ENCODE peak calls at places on chromosomes 11 and 22, in six cellular contexts. E is neuronal stem cell, P is PC-3, H is right cardiac atrium, S is transverse colon, Q is H1. G is an unnamed sample.
A peak's percentile ranks its signal among the peaks of the same experiment; 100 is the strongest.

GRCh38 chr22:41193829-41194228 is 11.3 kb upstream of the L3MBTL2 start:
- DNase-seq in E (no peak), P (no peak), H (no peak), S (no peak), Q (no peak), G (no peak)

GRCh38 chr22:31248965-31249940 is 37.2 kb downstream of the LIMK2 start:
- DNase-seq in E (no peak), P (no peak), H (no peak), S (no peak), Q (no peak), G (peak; percentile 31)

GRCh38 chr11:123020968-123021367 is 39.3 kb upstream of the BSX start:
- DNase-seq in E (no peak), P (peak; percentile 80), H (no peak), S (peak; percentile 10), Q (no peak), G (peak; percentile 73)

GRCh38 chr11:68817554-68817953 is 24.2 kb downstream of the CPT1A start:
- DNase-seq in E (no peak), P (no peak), H (no peak), S (no peak), Q (no peak), G (no peak)

GRCh38 chr22:37566903-37567798 is 6.9 kb downstream of the CDC42EP1 start:
- DNase-seq in E (peak; percentile 69), P (peak; percentile 93), H (peak; percentile 93), S (peak; percentile 95), Q (no peak), G (peak; percentile 85)

GRCh38 chr22:39253427-39254070 is 8.8 kb upstream of the PDGFB start:
- DNase-seq in E (no peak), P (peak; percentile 82), H (peak; percentile 83), S (peak; percentile 38), Q (no peak), G (peak; percentile 88)

GRCh38 chr11:106172389-106172991 is 95.0 kb downstream of the AASDHPPT start:
- DNase-seq in E (no peak), P (peak; percentile 38), H (no peak), S (no peak), Q (no peak), G (no peak)

GRCh38 chr11:16799890-16800289 is 61.4 kb downstream of the C11orf58 start:
- DNase-seq in E (no peak), P (no peak), H (no peak), S (no peak), Q (no peak), G (no peak)

GRCh38 chr11:46890665-46891064 is 27.7 kb downstream of the LRP4 start:
- DNase-seq in E (no peak), P (peak; percentile 14), H (no peak), S (no peak), Q (no peak), G (no peak)

GRCh38 chr22:16922076-16922475 is 85.9 kb downstream of the GAB4 start:
- DNase-seq in E (no peak), P (no peak), H (no peak), S (no peak), Q (no peak), G (no peak)

GRCh38 chr11:117786099-117786870 is 10.7 kb downstream of the DSCAML1 start:
- DNase-seq in E (no peak), P (peak; percentile 30), H (no peak), S (no peak), Q (no peak), G (no peak)

GRCh38 chr11:68996376-68997123 is 15.8 kb upstream of the MRGPRD start:
- DNase-seq in E (no peak), P (no peak), H (no peak), S (no peak), Q (no peak), G (no peak)

GRCh38 chr22:19962909-19963806 is 21.5 kb upstream of the TXNRD2 start:
- DNase-seq in E (no peak), P (peak; percentile 92), H (peak; percentile 53), S (peak; percentile 93), Q (no peak), G (no peak)

GRCh38 chr11:117000741-117001096 is 97.5 kb downstream of the SIK3 start:
- DNase-seq in E (no peak), P (no peak), H (no peak), S (no peak), Q (no peak), G (no peak)

GRCh38 chr22:28942333-28942732 is 59.0 kb downstream of the ZNRF3 start:
- DNase-seq in E (no peak), P (no peak), H (no peak), S (no peak), Q (no peak), G (no peak)

GRCh38 chr11:128913806-128914205 is 22.6 kb downstream of the KCNJ5 start:
- DNase-seq in E (no peak), P (no peak), H (peak; percentile 37), S (no peak), Q (no peak), G (no peak)

GRCh38 chr11:100297516-100297915 is 389.6 kb upstream of the ARHGAP42 start:
- DNase-seq in E (no peak), P (no peak), H (no peak), S (no peak), Q (no peak), G (no peak)

GRCh38 chr11:91996526-91996925 is 228.1 kb upstream of the FAT3 start:
- DNase-seq in E (no peak), P (no peak), H (no peak), S (no peak), Q (no peak), G (no peak)

GRCh38 chr11:116911981-116912734 is 74.7 kb upstream of the APOA1 start:
- DNase-seq in E (no peak), P (no peak), H (no peak), S (no peak), Q (no peak), G (peak; percentile 19)

GRCh38 chr11:69078930-69079607 is 30.3 kb downstream of the TPCN2 start:
- DNase-seq in E (no peak), P (no peak), H (peak; percentile 42), S (no peak), Q (no peak), G (no peak)

GRCh38 chr11:109362059-109362458 is 59.9 kb upstream of the C11orf87 start:
- DNase-seq in E (no peak), P (no peak), H (no peak), S (no peak), Q (no peak), G (no peak)

GRCh38 chr11:12454782-12455181 is 77.4 kb downstream of the PARVA start:
- DNase-seq in E (no peak), P (peak; percentile 25), H (no peak), S (no peak), Q (no peak), G (no peak)

GRCh38 chr11:12455938-12456337 is 78.6 kb downstream of the PARVA start:
- DNase-seq in E (no peak), P (no peak), H (no peak), S (no peak), Q (no peak), G (no peak)

GRCh38 chr11:12449961-12450715 is 72.8 kb downstream of the PARVA start:
- DNase-seq in E (no peak), P (peak; percentile 65), H (no peak), S (no peak), Q (no peak), G (no peak)

GRCh38 chr11:12451179-12451814 is 73.9 kb downstream of the PARVA start:
- DNase-seq in E (no peak), P (no peak), H (no peak), S (no peak), Q (no peak), G (no peak)

DNA sequence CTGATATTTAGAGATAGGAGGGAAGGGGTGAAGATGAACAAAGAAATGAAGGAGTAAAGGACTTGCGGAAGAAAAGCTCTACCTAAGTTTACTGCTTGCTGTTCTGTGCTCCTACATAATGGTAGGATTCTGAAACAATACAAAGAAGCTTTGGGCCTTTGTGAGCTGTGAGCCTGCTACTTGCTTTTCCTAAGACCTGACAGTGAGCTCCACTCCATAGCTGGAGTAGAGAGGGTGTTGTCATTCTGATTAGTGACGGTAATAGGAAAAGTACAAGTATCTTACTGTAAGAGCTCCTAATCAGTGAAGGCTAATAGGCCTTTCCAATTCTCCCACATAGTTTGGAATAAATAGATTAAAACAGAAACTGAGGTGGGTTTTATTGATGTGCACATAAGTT is 75.9 kb downstream of the PARVA start:
- DNase-seq in E (no peak), P (no peak), H (no peak), S (no peak), Q (no peak), G (no peak)
- H3K4me1 ChIP-seq in E (no peaks in the 10 kb centered on the region), P (peaks cover 20% of the 10 kb centered on the region), H (peaks cover 45% of the 10 kb centered on the region), S (peaks cover 6% of the 10 kb centered on the region), Q (no peaks in the 10 kb centered on the region), G (peaks cover 13% of the 10 kb centered on the region)

GRCh38 chr22:36224245-36224644 is 15.1 kb downstream of the APOL2 start:
- DNase-seq in E (no peak), P (peak; percentile 12), H (no peak), S (no peak), Q (no peak), G (no peak)
- H3K27ac ChIP-seq in E (no peak overlapping the region), P (no peak overlapping the region), H (no peak overlapping the region), S (no peak overlapping the region), Q (no peak overlapping the region), G (no peak overlapping the region)

DNA sequence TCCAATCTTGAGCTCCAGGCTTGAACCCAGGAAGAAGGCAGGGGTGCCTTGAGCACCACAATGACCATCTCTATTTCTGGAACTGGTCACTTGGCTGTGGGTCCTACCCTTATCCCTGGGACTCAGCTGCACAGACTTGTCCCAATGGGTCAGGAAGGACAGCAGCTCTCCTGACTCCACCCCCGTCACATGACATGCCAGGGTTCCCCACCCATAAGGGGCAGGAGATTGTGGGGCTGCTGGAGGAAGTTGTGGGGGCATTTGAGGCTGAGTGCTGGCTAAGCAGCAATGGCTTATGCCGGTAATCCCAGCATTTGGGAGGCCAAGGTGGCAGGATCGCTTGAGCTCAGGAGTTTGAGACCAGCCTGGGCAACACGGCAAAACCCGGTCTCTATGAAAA is 56.2 kb downstream of the NFAM1 start:
- DNase-seq in E (no peak), P (no peak), H (peak; percentile 80), S (peak; percentile 24), Q (no peak), G (no peak)
- H3K4me3 ChIP-seq in E (no peak overlapping the region), P (no peak overlapping the region), H (no peak overlapping the region), S (no peak overlapping the region), Q (no peak overlapping the region), G (no peak overlapping the region)

GRCh38 chr22:46730568-46731245 is 7.3 kb downstream of the CERK start:
- DNase-seq in E (no peak), P (no peak), H (no peak), S (no peak), Q (no peak), G (no peak)
- H3K4me1 ChIP-seq in E (peaks cover 4% of the 10 kb centered on the region), P (no peaks in the 10 kb centered on the region), H (peaks cover 31% of the 10 kb centered on the region), S (peaks cover 50% of the 10 kb centered on the region), Q (no peaks in the 10 kb centered on the region), G (peaks cover 18% of the 10 kb centered on the region)

DNA sequence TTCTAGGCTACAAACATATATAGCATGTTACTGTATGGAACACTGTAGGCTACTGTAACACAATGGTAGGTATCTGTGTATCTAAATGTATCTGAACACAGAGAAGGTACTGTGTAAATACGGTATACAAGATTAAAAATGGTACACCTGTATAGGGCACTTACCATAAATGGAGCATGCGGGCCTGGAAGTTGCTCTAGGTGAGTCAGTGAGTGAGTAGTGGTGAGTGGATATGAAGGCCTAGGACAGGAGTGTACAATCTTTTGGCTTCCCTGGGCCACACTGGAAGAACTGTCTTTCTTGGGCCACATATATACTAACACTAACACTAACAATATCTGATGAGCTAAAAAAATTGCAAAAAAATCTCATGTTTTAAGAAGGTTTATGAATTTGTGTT is 21.4 kb downstream of the RNF141 start:
- DNase-seq in E (no peak), P (peak; percentile 14), H (no peak), S (no peak), Q (no peak), G (no peak)
- H3K27ac ChIP-seq in E (no peak overlapping the region), P (no peak overlapping the region), H (no peak overlapping the region), S (no peak overlapping the region), Q (no peak overlapping the region), G (no peak overlapping the region)

G was measured in cardiac muscle cell.